ENCODE peak calls at places on chromosomes 12 and 14, in seven cellular contexts. J is fibroblast of lung, P is brain microvascular endothelial cell, T is progenitor cell of endocrine pancreas, I is GM20000, K is choroid plexus epithelial cell, O is tibial artery. S is an unnamed sample.

GRCh38 chr12:128567730-128568129 is 256.0 kb downstream of the SLC15A4 start:
- DNase-seq in P (no peak), T (no peak), K (no peak), J (no peak), I (no peak), O (no peak), S (no peak)

GRCh38 chr12:9180810-9181209 is 27.4 kb downstream of the PZP start:
- DNase-seq in O (no peak), P (no peak), T (no peak), I (no peak), K (no peak), J (no peak), S (no peak)

GRCh38 chr12:46523863-46524770 is 151.5 kb upstream of the SLC38A2 start:
- DNase-seq in P (peak; percentile 99), I (no peak), J (peak; percentile 99), K (peak; percentile 84), O (no peak), T (no peak), S (no peak)

GRCh38 chr14:34794217-34794616 is 79.8 kb upstream of the CFL2 start:
- DNase-seq in P (no peak), I (no peak), O (no peak), T (no peak), K (peak; percentile 36), J (peak; percentile 18), S (no peak)

GRCh38 chr12:124296295-124296915 is 1.5 kb downstream of the RFLNA start:
- DNase-seq in P (no peak), O (no peak), K (no peak), T (no peak), J (no peak), I (no peak), S (no peak)

GRCh38 chr14:104387385-104388010 is 192.1 kb upstream of the C14orf180 start:
- DNase-seq in T (no peak), O (peak; percentile 17), J (no peak), K (no peak), P (no peak), I (no peak), S (no peak)

GRCh38 chr14:100246809-100247428 is 8.0 kb downstream of the YY1 start:
- DNase-seq in J (peak; percentile 38), I (no peak), K (peak; percentile 49), O (no peak), P (no peak), T (no peak), S (no peak)

GRCh38 chr14:60188115-60188514 is 22.9 kb upstream of the DHRS7 start:
- DNase-seq in J (no peak), T (no peak), O (no peak), P (no peak), I (no peak), K (peak; percentile 42), S (no peak)

GRCh38 chr14:50381008-50381407 is 15.7 kb downstream of the CDKL1 start:
- DNase-seq in O (no peak), P (no peak), I (no peak), T (no peak), K (no peak), J (no peak), S (no peak)

GRCh38 chr12:6233121-6233971 is 33.1 kb downstream of the CD9 start:
- DNase-seq in P (no peak), K (peak; percentile 13), T (no peak), I (no peak), J (no peak), O (no peak), S (no peak)
- TF ChIP-seq CTCF in P (peak; percentile 33), K (peak; percentile 15), T (no peak), I (no peak), J (no peak), O (no peak), S (no peak)

GRCh38 chr12:81992461-81992860 is 233.3 kb upstream of the PPFIA2 start:
- DNase-seq in I (no peak), O (peak; percentile 30), T (no peak), J (peak; percentile 23), P (peak; percentile 31), K (peak; percentile 26), S (no peak)
- TF ChIP-seq CTCF in I (no peak), O (peak; percentile 49), T (peak; percentile 38), J (no peak), P (peak; percentile 18), K (peak; percentile 34), S (no peak)

GRCh38 chr12:54935235-54935951 is 49.2 kb downstream of the TESPA1 start:
- DNase-seq in I (peak; percentile 77), O (no peak), P (peak; percentile 86), T (no peak), K (peak; percentile 91), J (peak; percentile 96), S (no peak)
- TF ChIP-seq CTCF in I (no peak), O (no peak), P (no peak), T (no peak), K (peak; percentile 26), J (no peak), S (no peak)

DNA sequence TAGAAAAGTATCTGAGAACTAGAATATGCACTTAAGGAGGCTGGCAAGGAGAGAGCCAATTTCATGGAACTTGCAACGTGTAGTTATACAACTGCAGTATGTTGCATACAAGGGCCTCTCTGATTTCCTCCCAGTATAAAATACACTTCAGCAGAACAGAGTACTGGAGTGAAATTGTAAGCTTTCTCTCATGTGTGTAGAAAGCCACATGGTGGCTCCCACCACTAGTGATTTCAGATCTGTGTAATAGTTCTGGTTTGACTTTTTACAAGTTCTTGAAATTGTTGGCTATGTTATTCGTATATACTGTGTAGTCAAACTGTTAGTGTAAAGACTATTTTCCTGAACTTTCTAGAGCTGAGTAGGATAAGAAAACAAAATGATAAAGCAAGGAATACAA is 16.4 kb upstream of the LMO3 start:
- DNase-seq in O (no peak), K (no peak), I (no peak), P (no peak), J (no peak), T (no peak), S (no peak)
- TF ChIP-seq CTCF in O (no peak), K (no peak), I (no peak), P (no peak), J (no peak), T (no peak), S (no peak)

GRCh38 chr12:52496054-52496453 is 3.0 kb upstream of the KRT6A start:
- DNase-seq in I (no peak), T (no peak), O (no peak), P (no peak), K (no peak), J (no peak), S (no peak)

GRCh38 chr12:52494518-52494917 is 1.5 kb upstream of the KRT6A start:
- DNase-seq in O (peak; percentile 49), J (peak; percentile 63), T (no peak), K (peak; percentile 78), I (no peak), P (peak; percentile 16), S (no peak)

GRCh38 chr12:52494100-52494499 is 1.0 kb upstream of the KRT6A start:
- DNase-seq in K (no peak), P (no peak), I (no peak), T (no peak), O (no peak), J (no peak), S (no peak)

GRCh38 chr12:52496590-52497071 is 3.6 kb upstream of the KRT6A start:
- DNase-seq in O (no peak), I (no peak), K (peak; percentile 76), T (no peak), J (peak; percentile 81), P (peak; percentile 80), S (no peak)

DNA sequence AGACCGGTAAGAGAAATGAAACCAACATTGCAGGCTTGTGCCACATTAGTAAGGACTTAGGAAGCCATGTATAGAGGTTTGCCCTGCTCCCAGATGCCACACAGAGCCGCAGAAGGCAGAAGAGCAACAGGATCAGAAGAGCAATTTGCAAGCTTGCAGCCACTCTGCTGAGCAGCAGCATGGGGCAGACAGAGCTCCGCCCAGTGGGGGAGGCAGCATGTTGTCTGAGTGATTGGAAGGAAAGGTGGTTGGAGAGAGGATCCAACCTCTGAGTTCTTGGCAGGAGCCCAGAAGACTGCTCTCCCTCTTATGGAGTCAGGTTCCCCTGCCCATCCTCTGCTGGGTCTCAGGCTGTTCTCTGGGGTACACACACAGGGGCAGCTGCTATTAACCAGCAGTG is 2.3 kb upstream of the KRT6A start:
- DNase-seq in P (no peak), O (no peak), T (no peak), K (peak; percentile 64), J (peak; percentile 22), I (no peak), S (no peak)
- TF ChIP-seq CTCF in P (no peak), O (no peak), T (no peak), K (no peak), J (no peak), I (no peak), S (no peak)

DNA sequence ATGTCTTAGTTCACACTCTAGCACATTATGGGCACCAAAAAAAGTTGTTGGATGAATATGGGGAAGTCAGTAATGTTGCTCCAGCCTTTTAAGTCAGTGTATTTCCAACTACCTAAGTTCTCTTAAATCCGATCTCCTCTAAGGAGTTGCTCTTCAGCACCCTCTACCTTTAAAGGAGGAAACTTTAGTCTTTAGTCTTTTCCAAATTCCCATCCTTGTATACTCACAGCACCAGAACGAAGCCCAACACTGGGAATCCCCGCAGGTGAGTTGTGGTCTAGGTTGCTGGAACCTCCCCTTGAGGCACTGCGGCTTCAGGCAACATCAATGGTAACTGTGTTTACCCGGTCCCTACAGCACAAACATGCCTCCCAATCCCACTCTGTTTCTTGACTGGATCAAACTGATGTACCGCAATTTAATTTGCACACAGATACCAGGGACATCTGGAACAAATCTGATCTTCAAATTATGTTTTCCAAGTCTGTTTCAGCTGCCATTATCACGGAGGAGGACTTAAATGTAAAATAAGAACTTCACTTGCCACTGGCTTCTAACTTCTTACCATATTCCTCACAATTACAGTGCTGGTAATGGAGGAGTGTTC is 179.0 kb downstream of the FOXN3 start:
- DNase-seq in I (no peak), P (no peak), J (no peak), K (peak; percentile 57), O (no peak), T (no peak), S (no peak)
- TF ChIP-seq CTCF in I (no peak), P (peak; percentile 46), J (peak; percentile 48), K (peak; percentile 56), O (peak; percentile 51), T (peak; percentile 29), S (no peak)

S was measured in activated B cell treated with CpG ODN at 0.5 μM for 24 hours.